ENCODE peak calls at places on chromosomes 12 and 14, in six cellular contexts. C is HuH-7.5; H is WTC11; W is CD8-positive, alpha-beta memory T cell; O is NCI-H1092; S is GM04503. X is an unnamed sample.

GRCh38 chr12:7339675-7340074 is 35.8 kb downstream of the ACSM4 start:
- DNase-seq in C (no peak), H (no peak), W (no peak), O (no peak), S (no peak), X (no peak)

GRCh38 chr14:100660498-100661339 is 66.0 kb upstream of the DLK1 start:
- DNase-seq in C (no peak), H (no peak), W (no peak), O (no peak), S (no peak), X (no peak)

GRCh38 chr14:96038920-96039632 is at the start of gene C14orf132:
- DNase-seq in C (peak), H (peak), W (no peak), O (peak), S (peak), X (peak)

GRCh38 chr14:90567191-90567590 is 170.4 kb downstream of the CALM1 start:
- DNase-seq in C (no peak), H (no peak), W (no peak), O (no peak), S (no peak), X (no peak)

GRCh38 chr12:2387051-2387834 is 334.5 kb downstream of the CACNA1C start:
- DNase-seq in C (no peak), H (no peak), W (no peak), O (no peak), S (no peak), X (peak)

GRCh38 chr14:31944256-31945073 is 132.6 kb upstream of the ARHGAP5 start:
- DNase-seq in C (peak), H (no peak), W (no peak), O (no peak), S (no peak), X (peak)

GRCh38 chr12:76047060-76047459 is 15.5 kb upstream of the PHLDA1 start:
- DNase-seq in C (no peak), H (no peak), W (no peak), O (no peak), S (no peak), X (no peak)

GRCh38 chr12:92585106-92585775 is 117.5 kb upstream of the PLEKHG7 start:
- DNase-seq in C (no peak), H (no peak), W (no peak), O (no peak), S (no peak), X (no peak)

GRCh38 chr12:106409898-106410297 is 52.4 kb downstream of the POLR3B start:
- DNase-seq in C (no peak), H (no peak), W (no peak), O (no peak), S (no peak), X (no peak)

GRCh38 chr12:113226696-113227095 is 5.4 kb downstream of the TPCN1 start:
- DNase-seq in C (no peak), H (no peak), W (no peak), O (no peak), S (no peak), X (no peak)

GRCh38 chr14:45786266-45786665 is 533.3 kb upstream of the MIS18BP1 start:
- DNase-seq in C (no peak), H (no peak), W (no peak), O (no peak), S (no peak), X (no peak)

GRCh38 chr14:105466491-105467248 is 8.0 kb upstream of the CRIP2 start:
- DNase-seq in C (no peak), H (no peak), W (no peak), O (no peak), S (no peak), X (no peak)

GRCh38 chr12:94498073-94498472 is 38.4 kb upstream of the CEP83 start:
- DNase-seq in C (no peak), H (no peak), W (no peak), O (no peak), S (no peak), X (no peak)

GRCh38 chr14:53384073-53384472 is 230.9 kb upstream of the DDHD1 start:
- DNase-seq in C (no peak), H (no peak), W (no peak), O (no peak), S (no peak), X (no peak)

GRCh38 chr12:62576503-62576902 is 109.9 kb downstream of the MON2 start:
- DNase-seq in C (no peak), H (no peak), W (no peak), O (no peak), S (no peak), X (no peak)

GRCh38 chr12:101204598-101205304 is 5.3 kb downstream of the SLC5A8 start:
- DNase-seq in C (no peak), H (no peak), W (no peak), O (no peak), S (no peak), X (no peak)

GRCh38 chr12:104569348-104570173 is 112.8 kb downstream of the CHST11 start:
- DNase-seq in C (no peak), H (no peak), W (peak), O (no peak), S (no peak), X (peak)

GRCh38 chr12:122079532-122080081 is 1.1 kb downstream of the MLXIP start:
- DNase-seq in C (no peak), H (no peak), W (peak), O (no peak), S (no peak), X (no peak)

GRCh38 chr14:101402936-101403660 is 158.2 kb upstream of the DIO3 start:
- DNase-seq in C (no peak), H (no peak), W (no peak), O (no peak), S (no peak), X (no peak)

GRCh38 chr14:96901227-96901626 is 104.0 kb downstream of the VRK1 start:
- DNase-seq in C (no peak), H (no peak), W (no peak), O (no peak), S (no peak), X (no peak)

GRCh38 chr14:31441273-31442110 is 15.8 kb downstream of the DTD2 start:
- DNase-seq in C (no peak), H (no peak), W (no peak), O (no peak), S (peak), X (no peak)

GRCh38 chr14:74660863-74661262 is 48.8 kb upstream of the LTBP2 start:
- DNase-seq in C (no peak), H (no peak), W (no peak), O (no peak), S (no peak), X (no peak)

GRCh38 chr12:31651893-31652521 is 7.5 kb upstream of the ETFBKMT start:
- DNase-seq in C (no peak), H (no peak), W (no peak), O (no peak), S (no peak), X (no peak)

GRCh38 chr12:92706594-92706993 is 3.8 kb downstream of the PLEKHG7 start:
- DNase-seq in C (no peak), H (no peak), W (no peak), O (no peak), S (no peak), X (no peak)

GRCh38 chr14:63928744-63929174 is 76.0 kb downstream of the SYNE2 start:
- DNase-seq in C (no peak), H (no peak), W (no peak), O (peak), S (no peak), X (no peak)

GRCh38 chr12:131850856-131851559 is 22.8 kb downstream of the MMP17 start:
- DNase-seq in C (no peak), H (peak), W (no peak), O (peak), S (no peak), X (no peak)